ENCODE peak calls at places on chromosomes 16 and 17, in four cellular contexts. N is A549, P is K562, K is HepG2. G is an unnamed sample.

GRCh38 chr17:75808549-75808904 is 23.9 kb downstream of the UNK start:
- DNase-seq in P (no peak), K (no peak), N (no peak), G (no peak)

GRCh38 chr17:46733837-46734516 is 84.5 kb downstream of the WNT3 start:
- DNase-seq in K (no peak), P (no peak), N (no peak), G (no peak)

GRCh38 chr17:37177234-37177633 is 198.6 kb upstream of the C17orf78 start:
- DNase-seq in K (no peak), P (no peak), N (no peak), G (no peak)

GRCh38 chr16:78742501-78743283 is 643.2 kb downstream of the WWOX start:
- DNase-seq in K (no peak), N (no peak), P (peak), G (peak)

GRCh38 chr17:11996722-11997146 is 541 bp downstream of the ZNF18 start:
- DNase-seq in N (peak), K (peak), P (no peak), G (peak)

GRCh38 chr17:80263253-80264047 is 2.8 kb downstream of the RNF213 start:
- DNase-seq in K (peak), P (no peak), N (peak), G (peak)

GRCh38 chr17:40563371-40564052 is 1.8 kb downstream of the CCR7 start:
- DNase-seq in K (no peak), N (no peak), P (no peak), G (no peak)

GRCh38 chr17:41163828-41164227 is 3.3 kb upstream of the KRTAP4-4 start:
- DNase-seq in N (no peak), K (no peak), P (no peak), G (no peak)

GRCh38 chr17:67055811-67056745 is 11.7 kb downstream of the CACNG1 start:
- DNase-seq in N (no peak), P (no peak), K (no peak), G (no peak)

GRCh38 chr17:29982991-29983390 is 41.6 kb downstream of the EFCAB5 start:
- DNase-seq in P (no peak), K (no peak), N (no peak), G (no peak)

GRCh38 chr16:88434746-88435145 is 18.3 kb upstream of the ZFPM1 start:
- DNase-seq in K (no peak), P (no peak), N (no peak), G (no peak)

GRCh38 chr16:46632778-46633733 is 11.9 kb upstream of the SHCBP1 start:
- DNase-seq in P (no peak), K (peak), N (no peak), G (no peak)

GRCh38 chr17:15392326-15392739 is 50.9 kb upstream of the TEKT3 start:
- DNase-seq in N (peak), P (no peak), K (no peak), G (no peak)

GRCh38 chr17:41442772-41443171 is 2.0 kb upstream of the KRT38 start:
- DNase-seq in N (no peak), P (no peak), K (no peak), G (no peak)

GRCh38 chr17:57539528-57540301 is 205.4 kb downstream of the CCDC182 start:
- DNase-seq in N (no peak), K (no peak), P (no peak), G (no peak)
- TF ChIP-seq CHD4 in N (no peak), K (no peak), P (no peak), G (no peak)

GRCh38 chr17:6240601-6241000 is 170.4 kb downstream of the WSCD1 start:
- DNase-seq in N (no peak), K (no peak), P (no peak), G (no peak)
- TF ChIP-seq CHD4 in N (no peak), K (no peak), P (no peak), G (no peak)

GRCh38 chr16:73023752-73024570 is 24.0 kb downstream of the ZFHX3 start:
- DNase-seq in K (peak), P (no peak), N (no peak), G (no peak)
- TF ChIP-seq CHD4 in K (no peak), P (no peak), N (no peak), G (no peak)

DNA sequence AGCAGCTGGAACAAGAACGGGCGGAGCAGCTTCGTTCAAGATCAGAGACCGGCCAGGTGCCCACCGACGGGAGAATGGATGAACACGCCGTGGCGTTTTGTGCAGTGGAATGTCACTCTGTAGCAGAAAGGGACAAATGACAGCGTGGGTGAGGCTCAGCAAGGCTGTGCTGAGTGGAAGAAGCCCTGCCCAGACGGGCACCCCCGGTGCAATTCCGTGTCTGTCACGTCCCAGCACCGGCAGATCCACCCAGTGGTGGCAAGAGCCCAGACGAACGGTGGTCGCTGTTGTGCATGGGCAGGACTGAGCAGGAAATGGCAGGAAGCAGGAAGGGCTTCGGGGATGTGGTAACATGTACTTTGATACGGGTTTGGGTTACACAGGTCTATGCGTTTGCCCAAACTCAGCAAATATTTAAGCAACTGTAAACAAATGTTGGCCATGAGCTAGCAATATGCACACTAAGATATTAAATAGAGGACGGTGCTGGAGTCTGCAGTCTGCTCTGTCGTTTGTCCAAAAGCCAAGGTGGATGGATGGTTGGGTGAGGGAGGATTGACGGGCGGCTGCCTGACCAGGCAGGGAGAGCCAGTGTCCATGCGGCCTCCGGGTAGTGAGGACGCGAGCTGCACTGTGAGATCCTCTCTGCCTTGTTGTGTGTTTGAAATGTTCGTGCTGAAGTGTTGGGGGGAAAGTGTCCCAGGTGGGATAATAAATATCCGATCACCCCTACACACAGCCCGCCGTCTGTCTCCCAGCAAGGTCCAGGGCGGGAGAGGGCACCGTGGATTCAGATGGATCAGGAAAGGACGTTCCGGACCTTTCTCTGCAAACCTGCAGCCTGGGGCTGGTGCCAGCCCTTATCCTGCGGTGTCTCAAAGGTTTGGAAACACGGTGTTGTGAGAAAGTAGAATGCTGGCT is 48.4 kb downstream of the COX4I1 start:
- DNase-seq in K (peak), P (no peak), N (no peak), G (no peak)
- TF ChIP-seq CHD4 in K (peak), P (no peak), N (no peak), G (no peak)

GRCh38 chr17:81524063-81524864 is 3.9 kb upstream of the FSCN2 start:
- DNase-seq in K (no peak), P (no peak), N (no peak), G (no peak)
- TF ChIP-seq CHD4 in K (no peak), P (no peak), N (no peak), G (no peak)

DNA sequence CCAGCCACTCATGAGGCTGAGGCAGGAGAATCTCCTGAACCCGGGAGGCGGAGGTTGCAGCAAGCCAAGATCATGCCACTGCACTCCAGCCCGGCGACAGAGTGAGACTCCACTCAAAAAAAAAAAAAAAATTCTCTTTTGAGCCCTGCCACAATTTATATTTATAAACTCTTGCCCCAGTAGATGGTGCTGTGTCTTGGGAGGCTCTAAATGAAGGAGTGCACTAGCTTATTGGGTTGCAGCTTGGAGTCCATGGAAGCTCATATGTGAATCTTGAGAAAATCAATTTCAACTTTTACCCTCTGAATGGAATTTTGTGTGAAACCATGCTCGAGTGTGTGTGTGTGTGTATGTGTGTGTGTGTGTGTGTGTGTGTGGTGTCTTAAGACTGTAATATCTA is 420.1 kb downstream of the HS3ST4 start:
- DNase-seq in N (peak), P (no peak), K (no peak), G (no peak)
- TF ChIP-seq CHD4 in N (no peak), P (no peak), K (no peak), G (no peak)

DNA sequence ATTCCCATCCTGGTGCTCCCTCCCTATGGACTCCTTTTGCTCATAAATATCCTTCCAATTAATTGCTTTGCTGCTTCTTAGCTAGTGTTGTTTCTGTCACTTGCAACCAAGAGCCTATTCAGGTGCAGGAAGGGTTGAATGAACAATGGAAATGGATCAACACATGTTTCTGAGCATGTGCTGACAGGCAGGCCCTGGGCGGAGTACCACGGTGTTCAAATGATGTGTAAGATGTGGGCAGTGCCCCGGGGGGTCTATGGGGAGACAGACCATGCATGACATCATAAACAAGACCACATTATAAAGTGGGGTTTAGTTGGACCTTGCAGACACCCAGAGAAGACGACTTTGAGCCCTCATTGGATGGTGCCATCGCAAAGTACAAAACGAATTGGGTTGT is 48.4 kb upstream of the MEOX1 start:
- DNase-seq in N (no peak), K (no peak), P (no peak), G (no peak)
- TF ChIP-seq CHD4 in N (no peak), K (no peak), P (no peak), G (no peak)

GRCh38 chr17:43351686-43352085 is 47.1 kb upstream of the ARL4D start:
- DNase-seq in P (no peak), K (no peak), N (no peak), G (no peak)

GRCh38 chr17:43350888-43351361 is 47.9 kb upstream of the ARL4D start:
- DNase-seq in N (no peak), P (no peak), K (no peak), G (no peak)

GRCh38 chr17:43349142-43349541 is 49.7 kb upstream of the ARL4D start:
- DNase-seq in N (peak), K (no peak), P (no peak), G (no peak)

GRCh38 chr17:43353364-43353763 is 45.4 kb upstream of the ARL4D start:
- DNase-seq in K (no peak), N (no peak), P (no peak), G (no peak)

DNA sequence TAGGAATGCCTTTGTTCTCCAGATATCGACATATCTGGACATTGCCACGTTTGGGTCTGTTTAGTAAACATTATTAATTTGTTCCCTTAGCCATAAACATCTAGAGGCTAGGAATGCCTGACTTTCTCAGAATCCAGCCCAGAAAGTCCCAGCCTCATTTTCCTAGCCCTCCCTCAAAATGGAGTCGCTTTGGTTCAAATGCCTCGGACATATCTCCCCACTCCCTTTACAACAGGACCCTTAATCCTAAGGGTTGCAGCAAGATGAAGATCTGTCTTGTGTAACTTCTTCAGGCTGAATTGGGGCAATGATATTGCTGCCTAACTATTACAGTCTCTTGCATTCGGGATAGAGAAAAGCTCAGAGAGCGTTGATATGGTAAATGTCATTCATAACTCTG is 46.2 kb upstream of the ARL4D start:
- DNase-seq in N (no peak), P (no peak), K (no peak), G (no peak)
- TF ChIP-seq CHD4 in N (no peak), P (no peak), K (no peak), G (no peak)

GRCh38 chr17:42929497-42929844 is 28.9 kb downstream of the G6PC1 start:
- DNase-seq in P (no peak), N (no peak), K (no peak), G (no peak)

GRCh38 chr17:42924891-42925290 is 24.3 kb downstream of the G6PC1 start:
- DNase-seq in K (no peak), P (no peak), N (no peak), G (no peak)

GRCh38 chr17:42928714-42929496 is 28.3 kb downstream of the G6PC1 start:
- DNase-seq in N (peak), K (peak), P (peak), G (peak)
- TF ChIP-seq CHD4 in N (no peak), K (no peak), P (peak), G (no peak)

G was measured in GM12878.